ENCODE peak calls at places on chromosomes 13 and 19, in eight cellular contexts. One of them, this sample, is unnamed.

GRCh38 chr19:10864538-10864899 is 6.8 kb upstream of the CARM1 start:
- DNase-seq in osteoblast: peak
- DNase-seq in BE2C: peak
- DNase-seq in lower lobe of right lung: peak
- DNase-seq in thoracic aorta: peak
- DNase-seq in brain microvascular endothelial cell: peak
- DNase-seq in AG04449: no peak
- DNase-seq in foreskin fibroblast: peak
- DNase-seq in this sample: peak

GRCh38 chr13:30111810-30112209 is 195.5 kb downstream of the KATNAL1 start:
- DNase-seq in osteoblast: peak
- DNase-seq in BE2C: no peak
- DNase-seq in lower lobe of right lung: no peak
- DNase-seq in thoracic aorta: no peak
- DNase-seq in brain microvascular endothelial cell: no peak
- DNase-seq in AG04449: no peak
- DNase-seq in foreskin fibroblast: peak
- DNase-seq in this sample: no peak

GRCh38 chr13:79990048-79990447 is 350.9 kb downstream of the SPRY2 start:
- DNase-seq in osteoblast: no peak
- DNase-seq in BE2C: no peak
- DNase-seq in lower lobe of right lung: no peak
- DNase-seq in thoracic aorta: no peak
- DNase-seq in brain microvascular endothelial cell: no peak
- DNase-seq in AG04449: no peak
- DNase-seq in foreskin fibroblast: peak
- DNase-seq in this sample: no peak

GRCh38 chr19:34725400-34725799 is 8.6 kb upstream of the ZNF181 start:
- DNase-seq in osteoblast: no peak
- DNase-seq in BE2C: no peak
- DNase-seq in lower lobe of right lung: no peak
- DNase-seq in thoracic aorta: no peak
- DNase-seq in brain microvascular endothelial cell: no peak
- DNase-seq in AG04449: no peak
- DNase-seq in foreskin fibroblast: no peak
- DNase-seq in this sample: no peak

GRCh38 chr19:48117515-48118330 is 7.1 kb upstream of the PLA2G4C start:
- DNase-seq in osteoblast: peak
- DNase-seq in BE2C: no peak
- DNase-seq in lower lobe of right lung: no peak
- DNase-seq in thoracic aorta: no peak
- DNase-seq in brain microvascular endothelial cell: no peak
- DNase-seq in AG04449: no peak
- DNase-seq in foreskin fibroblast: no peak
- DNase-seq in this sample: no peak

GRCh38 chr19:4075373-4075772 is 8.7 kb upstream of the ZBTB7A start:
- DNase-seq in osteoblast: peak
- DNase-seq in BE2C: no peak
- DNase-seq in lower lobe of right lung: peak
- DNase-seq in thoracic aorta: no peak
- DNase-seq in brain microvascular endothelial cell: peak
- DNase-seq in AG04449: no peak
- DNase-seq in foreskin fibroblast: no peak
- DNase-seq in this sample: no peak

GRCh38 chr13:106471957-106472543 is 63.4 kb downstream of the EFNB2 start:
- DNase-seq in osteoblast: peak
- DNase-seq in BE2C: peak
- DNase-seq in lower lobe of right lung: no peak
- DNase-seq in thoracic aorta: peak
- DNase-seq in brain microvascular endothelial cell: peak
- DNase-seq in AG04449: peak
- DNase-seq in foreskin fibroblast: peak
- DNase-seq in this sample: peak

GRCh38 chr19:31140717-31141116 is 208.5 kb downstream of the TSHZ3 start:
- DNase-seq in osteoblast: peak
- DNase-seq in BE2C: no peak
- DNase-seq in lower lobe of right lung: no peak
- DNase-seq in thoracic aorta: no peak
- DNase-seq in brain microvascular endothelial cell: peak
- DNase-seq in AG04449: no peak
- DNase-seq in foreskin fibroblast: peak
- DNase-seq in this sample: no peak

GRCh38 chr19:46841458-46842083 is 9.1 kb downstream of the AP2S1 start:
- DNase-seq in osteoblast: peak
- DNase-seq in BE2C: peak
- DNase-seq in lower lobe of right lung: no peak
- DNase-seq in thoracic aorta: peak
- DNase-seq in brain microvascular endothelial cell: peak
- DNase-seq in AG04449: peak
- DNase-seq in foreskin fibroblast: peak
- DNase-seq in this sample: peak

GRCh38 chr19:28130066-28130511 is 1082.9 kb downstream of the UQCRFS1 start:
- DNase-seq in osteoblast: no peak
- DNase-seq in BE2C: no peak
- DNase-seq in lower lobe of right lung: no peak
- DNase-seq in thoracic aorta: no peak
- DNase-seq in brain microvascular endothelial cell: no peak
- DNase-seq in AG04449: no peak
- DNase-seq in foreskin fibroblast: no peak
- DNase-seq in this sample: no peak

GRCh38 chr13:108895220-108895704 is 265.9 kb downstream of the MYO16 start:
- DNase-seq in osteoblast: peak
- DNase-seq in BE2C: no peak
- DNase-seq in lower lobe of right lung: no peak
- DNase-seq in thoracic aorta: no peak
- DNase-seq in brain microvascular endothelial cell: peak
- DNase-seq in AG04449: peak
- DNase-seq in foreskin fibroblast: peak
- DNase-seq in this sample: no peak

GRCh38 chr13:38635030-38635429 is 51.8 kb upstream of the FREM2 start:
- DNase-seq in osteoblast: no peak
- DNase-seq in BE2C: no peak
- DNase-seq in lower lobe of right lung: no peak
- DNase-seq in thoracic aorta: no peak
- DNase-seq in brain microvascular endothelial cell: no peak
- DNase-seq in AG04449: no peak
- DNase-seq in foreskin fibroblast: no peak
- DNase-seq in this sample: no peak

GRCh38 chr19:15173746-15174404 is 26.9 kb downstream of the NOTCH3 start:
- DNase-seq in osteoblast: peak
- DNase-seq in BE2C: no peak
- DNase-seq in lower lobe of right lung: no peak
- DNase-seq in thoracic aorta: no peak
- DNase-seq in brain microvascular endothelial cell: no peak
- DNase-seq in AG04449: no peak
- DNase-seq in foreskin fibroblast: peak
- DNase-seq in this sample: no peak

GRCh38 chr13:23865898-23866297 is 23.3 kb downstream of the MIPEP start:
- DNase-seq in osteoblast: no peak
- DNase-seq in BE2C: no peak
- DNase-seq in lower lobe of right lung: no peak
- DNase-seq in thoracic aorta: no peak
- DNase-seq in brain microvascular endothelial cell: no peak
- DNase-seq in AG04449: no peak
- DNase-seq in foreskin fibroblast: no peak
- DNase-seq in this sample: no peak

GRCh38 chr13:51955841-51956603 is 55.2 kb downstream of the ATP7B start:
- DNase-seq in osteoblast: no peak
- DNase-seq in BE2C: no peak
- DNase-seq in lower lobe of right lung: no peak
- DNase-seq in thoracic aorta: no peak
- DNase-seq in brain microvascular endothelial cell: no peak
- DNase-seq in AG04449: no peak
- DNase-seq in foreskin fibroblast: no peak
- DNase-seq in this sample: no peak

DNA sequence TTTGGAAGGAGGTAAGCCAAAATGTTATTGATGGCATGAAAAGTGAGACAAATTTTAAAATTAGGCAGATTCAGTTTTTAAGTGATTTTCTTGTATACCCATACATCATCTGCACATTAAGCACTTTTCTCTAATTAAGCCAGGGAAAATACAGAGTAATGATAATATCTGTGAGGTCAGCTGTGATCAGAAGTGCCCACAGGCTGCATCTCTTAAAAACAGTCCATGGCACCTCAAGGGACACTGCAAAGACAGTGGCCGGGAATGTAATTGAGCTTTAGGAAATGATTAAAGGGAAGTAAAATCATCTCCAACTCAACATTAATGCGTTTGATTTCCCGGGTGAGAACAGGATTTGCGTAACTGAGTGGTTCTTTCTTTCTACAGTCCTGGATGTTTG is 2.0 kb downstream of the COL4A1 start:
- DNase-seq in osteoblast: no peak
- DNase-seq in BE2C: no peak
- DNase-seq in lower lobe of right lung: no peak
- DNase-seq in thoracic aorta: no peak
- DNase-seq in brain microvascular endothelial cell: no peak
- DNase-seq in AG04449: no peak
- DNase-seq in foreskin fibroblast: no peak
- DNase-seq in this sample: no peak
- H3K4me3 ChIP-seq in osteoblast: peak
- H3K4me3 ChIP-seq in BE2C: no peak
- H3K4me3 ChIP-seq in lower lobe of right lung: peak
- H3K4me3 ChIP-seq in thoracic aorta: peak
- H3K4me3 ChIP-seq in brain microvascular endothelial cell: peak
- H3K4me3 ChIP-seq in AG04449: peak
- H3K4me3 ChIP-seq in foreskin fibroblast: peak
- H3K4me3 ChIP-seq in this sample: peak

GRCh38 chr13:77815330-77815729 is 103.3 kb downstream of the EDNRB start:
- DNase-seq in osteoblast: no peak
- DNase-seq in BE2C: no peak
- DNase-seq in lower lobe of right lung: no peak
- DNase-seq in thoracic aorta: no peak
- DNase-seq in brain microvascular endothelial cell: no peak
- DNase-seq in AG04449: no peak
- DNase-seq in foreskin fibroblast: no peak
- DNase-seq in this sample: no peak

DNA sequence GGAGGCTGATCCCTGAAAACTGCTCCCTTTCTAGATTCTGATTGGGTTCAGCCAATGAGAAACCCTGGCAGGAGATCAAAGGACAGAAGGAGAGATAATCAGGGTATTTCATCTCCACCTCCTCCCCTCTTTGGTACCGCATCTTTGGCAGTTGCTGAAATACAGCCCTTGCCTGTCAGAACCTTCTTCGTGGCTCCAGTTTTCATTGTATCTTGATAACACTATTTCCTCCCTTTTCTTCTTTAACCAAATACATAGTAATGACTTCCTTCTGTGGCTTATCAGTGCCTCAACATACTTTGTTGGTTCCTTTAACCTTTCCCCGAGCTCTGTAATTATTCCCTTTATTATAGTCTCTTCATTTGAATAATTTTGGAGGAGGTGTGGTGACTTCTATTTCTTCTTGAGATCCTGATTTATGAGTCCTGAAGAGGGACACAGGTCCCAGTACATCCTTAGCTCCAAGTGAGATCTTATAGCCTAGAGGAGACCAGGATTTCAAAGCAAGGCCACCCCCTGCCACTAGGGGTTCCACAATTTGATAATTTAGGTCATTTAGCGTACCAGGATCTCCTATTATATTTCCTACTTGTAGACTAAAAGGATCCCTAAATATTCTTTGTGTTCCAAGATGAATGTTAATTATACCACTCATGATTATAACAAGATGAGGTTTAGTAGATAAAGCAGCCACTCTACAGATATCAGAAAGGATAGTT is 98.0 kb downstream of the EDNRB start:
- DNase-seq in osteoblast: no peak
- DNase-seq in BE2C: no peak
- DNase-seq in lower lobe of right lung: no peak
- DNase-seq in thoracic aorta: no peak
- DNase-seq in brain microvascular endothelial cell: no peak
- DNase-seq in AG04449: no peak
- DNase-seq in foreskin fibroblast: no peak
- DNase-seq in this sample: no peak
- TF ChIP-seq CTCF in osteoblast: no peak
- TF ChIP-seq CTCF in BE2C: peak
- TF ChIP-seq CTCF in lower lobe of right lung: no peak
- TF ChIP-seq CTCF in thoracic aorta: no peak
- TF ChIP-seq CTCF in brain microvascular endothelial cell: peak
- TF ChIP-seq CTCF in AG04449: no peak
- TF ChIP-seq CTCF in foreskin fibroblast: no peak
- TF ChIP-seq CTCF in this sample: no peak

GRCh38 chr13:32426981-32427851 is 714 bp downstream of the N4BP2L1 start:
- DNase-seq in osteoblast: peak
- DNase-seq in BE2C: peak
- DNase-seq in lower lobe of right lung: peak
- DNase-seq in thoracic aorta: no peak
- DNase-seq in brain microvascular endothelial cell: no peak
- DNase-seq in AG04449: no peak
- DNase-seq in foreskin fibroblast: peak
- DNase-seq in this sample: no peak

GRCh38 chr13:32430018-32430747 is 2.3 kb upstream of the N4BP2L1 start:
- DNase-seq in osteoblast: no peak
- DNase-seq in BE2C: no peak
- DNase-seq in lower lobe of right lung: no peak
- DNase-seq in thoracic aorta: no peak
- DNase-seq in brain microvascular endothelial cell: no peak
- DNase-seq in AG04449: no peak
- DNase-seq in foreskin fibroblast: no peak
- DNase-seq in this sample: no peak

GRCh38 chr13:32427852-32428580 is at the start of gene N4BP2L1:
- DNase-seq in osteoblast: peak
- DNase-seq in BE2C: peak
- DNase-seq in lower lobe of right lung: peak
- DNase-seq in thoracic aorta: peak
- DNase-seq in brain microvascular endothelial cell: peak
- DNase-seq in AG04449: no peak
- DNase-seq in foreskin fibroblast: peak
- DNase-seq in this sample: no peak

GRCh38 chr13:32429406-32429909 is 1.5 kb upstream of the N4BP2L1 start:
- DNase-seq in osteoblast: no peak
- DNase-seq in BE2C: no peak
- DNase-seq in lower lobe of right lung: no peak
- DNase-seq in thoracic aorta: no peak
- DNase-seq in brain microvascular endothelial cell: no peak
- DNase-seq in AG04449: no peak
- DNase-seq in foreskin fibroblast: no peak
- DNase-seq in this sample: no peak

DNA sequence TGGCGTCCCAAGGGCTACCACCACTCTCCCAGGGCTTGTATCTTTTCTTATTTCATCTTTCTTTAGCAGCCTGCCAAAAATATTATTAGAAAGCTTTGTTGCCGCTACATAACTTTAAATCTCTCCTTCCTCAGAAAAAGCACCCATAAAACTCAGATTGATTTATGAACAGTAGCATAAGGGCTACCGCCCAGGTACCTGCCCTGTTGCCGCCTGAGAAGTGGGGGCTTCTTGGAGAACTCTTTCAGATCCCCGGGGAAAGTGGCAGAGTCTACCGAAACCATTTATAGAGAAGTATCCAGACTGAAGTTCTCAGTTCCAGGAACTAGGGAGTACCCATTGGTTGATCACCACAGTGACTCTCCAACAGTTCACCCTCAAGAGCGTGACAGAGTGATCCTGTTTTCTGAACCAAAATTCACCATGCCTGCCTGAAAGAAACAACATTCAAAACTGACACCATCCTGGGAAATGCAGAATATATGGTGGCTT is 697 bp upstream of the N4BP2L1 start:
- DNase-seq in osteoblast: no peak
- DNase-seq in BE2C: no peak
- DNase-seq in lower lobe of right lung: no peak
- DNase-seq in thoracic aorta: no peak
- DNase-seq in brain microvascular endothelial cell: no peak
- DNase-seq in AG04449: no peak
- DNase-seq in foreskin fibroblast: peak
- DNase-seq in this sample: no peak
- H3K4me3 ChIP-seq in osteoblast: peak
- H3K4me3 ChIP-seq in BE2C: peak
- H3K4me3 ChIP-seq in lower lobe of right lung: peak
- H3K4me3 ChIP-seq in thoracic aorta: peak
- H3K4me3 ChIP-seq in brain microvascular endothelial cell: peak
- H3K4me3 ChIP-seq in AG04449: peak
- H3K4me3 ChIP-seq in foreskin fibroblast: peak
- H3K4me3 ChIP-seq in this sample: peak

GRCh38 chr13:76161143-76161542 is 525.0 kb downstream of the LMO7 start:
- DNase-seq in osteoblast: no peak
- DNase-seq in BE2C: no peak
- DNase-seq in lower lobe of right lung: no peak
- DNase-seq in thoracic aorta: no peak
- DNase-seq in brain microvascular endothelial cell: no peak
- DNase-seq in AG04449: no peak
- DNase-seq in foreskin fibroblast: no peak
- DNase-seq in this sample: no peak
- TF ChIP-seq CTCF in osteoblast: no peak
- TF ChIP-seq CTCF in BE2C: no peak
- TF ChIP-seq CTCF in lower lobe of right lung: no peak
- TF ChIP-seq CTCF in thoracic aorta: no peak
- TF ChIP-seq CTCF in brain microvascular endothelial cell: no peak
- TF ChIP-seq CTCF in AG04449: no peak
- TF ChIP-seq CTCF in foreskin fibroblast: no peak
- TF ChIP-seq CTCF in this sample: no peak